ENCODE peak calls at places on chromosomes 11 and 22, in nine cellular contexts. One of them, this sample, is unnamed.

GRCh38 chr11:76212086-76213035 is 6.1 kb upstream of the WNT11 start:
- DNase-seq in C1 segment of cervical spinal cord: no peak
- DNase-seq in esophagus squamous epithelium: no peak
- DNase-seq in sigmoid colon: no peak
- DNase-seq in effector memory CD8-positive, alpha-beta T cell: no peak
- DNase-seq in NCI-H1048: no peak
- DNase-seq in amniotic stem cell: no peak
- DNase-seq in nephron progenitor cell: no peak
- DNase-seq in hypothalamus: no peak
- DNase-seq in this sample: no peak

GRCh38 chr11:11320820-11321219 is 32.2 kb downstream of the CSNK2A3 start:
- DNase-seq in C1 segment of cervical spinal cord: no peak
- DNase-seq in sigmoid colon: no peak
- DNase-seq in NCI-H1048: no peak
- DNase-seq in esophagus squamous epithelium: no peak
- DNase-seq in hypothalamus: no peak
- DNase-seq in nephron progenitor cell: no peak
- DNase-seq in effector memory CD8-positive, alpha-beta T cell: no peak
- DNase-seq in amniotic stem cell: no peak
- DNase-seq in this sample: no peak

GRCh38 chr11:96338910-96339703 is 3.9 kb downstream of the MAML2 start:
- DNase-seq in C1 segment of cervical spinal cord: peak; percentile 70
- DNase-seq in amniotic stem cell: no peak
- DNase-seq in sigmoid colon: peak; percentile 72
- DNase-seq in nephron progenitor cell: no peak
- DNase-seq in esophagus squamous epithelium: no peak
- DNase-seq in hypothalamus: peak; percentile 31
- DNase-seq in effector memory CD8-positive, alpha-beta T cell: peak; percentile 38
- DNase-seq in NCI-H1048: no peak
- DNase-seq in this sample: peak; percentile 35

GRCh38 chr11:73298233-73298632 is 9.8 kb upstream of the ARHGEF17 start:
- DNase-seq in NCI-H1048: no peak
- DNase-seq in sigmoid colon: no peak
- DNase-seq in C1 segment of cervical spinal cord: no peak
- DNase-seq in effector memory CD8-positive, alpha-beta T cell: no peak
- DNase-seq in nephron progenitor cell: no peak
- DNase-seq in amniotic stem cell: no peak
- DNase-seq in hypothalamus: no peak
- DNase-seq in esophagus squamous epithelium: no peak
- DNase-seq in this sample: no peak

GRCh38 chr11:1072116-1072820 is 2.4 kb upstream of the MUC2 start:
- DNase-seq in nephron progenitor cell: no peak
- DNase-seq in amniotic stem cell: no peak
- DNase-seq in hypothalamus: no peak
- DNase-seq in effector memory CD8-positive, alpha-beta T cell: no peak
- DNase-seq in C1 segment of cervical spinal cord: no peak
- DNase-seq in esophagus squamous epithelium: no peak
- DNase-seq in sigmoid colon: peak; percentile 59
- DNase-seq in NCI-H1048: no peak
- DNase-seq in this sample: peak; percentile 66

GRCh38 chr11:38543311-38543710 is 1945.3 kb upstream of the RAG2 start:
- DNase-seq in nephron progenitor cell: no peak
- DNase-seq in sigmoid colon: no peak
- DNase-seq in amniotic stem cell: no peak
- DNase-seq in hypothalamus: no peak
- DNase-seq in C1 segment of cervical spinal cord: no peak
- DNase-seq in NCI-H1048: no peak
- DNase-seq in esophagus squamous epithelium: no peak
- DNase-seq in effector memory CD8-positive, alpha-beta T cell: no peak
- DNase-seq in this sample: no peak

GRCh38 chr22:37189011-37189466 is 992 bp upstream of the C1QTNF6 start:
- DNase-seq in C1 segment of cervical spinal cord: no peak
- DNase-seq in amniotic stem cell: no peak
- DNase-seq in hypothalamus: no peak
- DNase-seq in esophagus squamous epithelium: no peak
- DNase-seq in effector memory CD8-positive, alpha-beta T cell: no peak
- DNase-seq in nephron progenitor cell: no peak
- DNase-seq in NCI-H1048: no peak
- DNase-seq in sigmoid colon: no peak
- DNase-seq in this sample: no peak

GRCh38 chr22:50269573-50270301 is 443 bp downstream of the MAPK11 start:
- DNase-seq in esophagus squamous epithelium: no peak
- DNase-seq in effector memory CD8-positive, alpha-beta T cell: no peak
- DNase-seq in nephron progenitor cell: peak; percentile 61
- DNase-seq in hypothalamus: no peak
- DNase-seq in NCI-H1048: no peak
- DNase-seq in amniotic stem cell: no peak
- DNase-seq in C1 segment of cervical spinal cord: peak; percentile 37
- DNase-seq in sigmoid colon: no peak
- DNase-seq in this sample: peak; percentile 62

GRCh38 chr11:132318421-132319157 is 948.2 kb downstream of the NTM start:
- DNase-seq in esophagus squamous epithelium: no peak
- DNase-seq in sigmoid colon: no peak
- DNase-seq in nephron progenitor cell: no peak
- DNase-seq in amniotic stem cell: peak; percentile 18
- DNase-seq in effector memory CD8-positive, alpha-beta T cell: no peak
- DNase-seq in hypothalamus: no peak
- DNase-seq in C1 segment of cervical spinal cord: no peak
- DNase-seq in NCI-H1048: no peak
- DNase-seq in this sample: no peak

GRCh38 chr11:1015064-1015463 is 21.5 kb downstream of the MUC6 start:
- DNase-seq in NCI-H1048: no peak
- DNase-seq in C1 segment of cervical spinal cord: no peak
- DNase-seq in sigmoid colon: no peak
- DNase-seq in nephron progenitor cell: no peak
- DNase-seq in effector memory CD8-positive, alpha-beta T cell: no peak
- DNase-seq in amniotic stem cell: no peak
- DNase-seq in hypothalamus: no peak
- DNase-seq in esophagus squamous epithelium: no peak
- DNase-seq in this sample: no peak

GRCh38 chr11:57315491-57315890 is 9.3 kb downstream of the TNKS1BP1 start:
- DNase-seq in NCI-H1048: no peak
- DNase-seq in esophagus squamous epithelium: no peak
- DNase-seq in C1 segment of cervical spinal cord: no peak
- DNase-seq in sigmoid colon: no peak
- DNase-seq in effector memory CD8-positive, alpha-beta T cell: no peak
- DNase-seq in amniotic stem cell: no peak
- DNase-seq in nephron progenitor cell: peak; percentile 36
- DNase-seq in hypothalamus: no peak
- DNase-seq in this sample: no peak

GRCh38 chr11:45650166-45651095 is 15.0 kb downstream of the CHST1 start:
- DNase-seq in sigmoid colon: peak; percentile 50
- DNase-seq in amniotic stem cell: no peak
- DNase-seq in nephron progenitor cell: no peak
- DNase-seq in C1 segment of cervical spinal cord: no peak
- DNase-seq in NCI-H1048: no peak
- DNase-seq in effector memory CD8-positive, alpha-beta T cell: no peak
- DNase-seq in hypothalamus: no peak
- DNase-seq in esophagus squamous epithelium: no peak
- DNase-seq in this sample: no peak

This sample was measured in heart right ventricle.